ENCODE peak calls at places on chromosomes 7 and 10, in four cellular contexts. A is colonic mucosa, T is mucosa of gallbladder, R is cardiac muscle cell. G is an unnamed sample.

GRCh38 chr10:43138757-43139241 is 554 bp downstream of the CSGALNACT2 start:
- DNase-seq in A (no peak), T (no peak), R (peak; percentile 28), G (peak; percentile 46)

GRCh38 chr10:113524120-113524519 is 28.7 kb upstream of the HABP2 start:
- DNase-seq in A (no peak), T (no peak), R (no peak), G (no peak)

GRCh38 chr7:47741984-47742383 is 160.1 kb upstream of the TNS3 start:
- DNase-seq in A (no peak), T (no peak), R (no peak), G (no peak)

GRCh38 chr10:76547352-76547972 is 1090.1 kb downstream of the KCNMA1 start:
- DNase-seq in A (peak; percentile 86), T (peak; percentile 84), R (peak; percentile 87), G (peak; percentile 87)

GRCh38 chr10:102917314-102917961 is 656 bp upstream of the CNNM2 start:
- DNase-seq in A (peak; percentile 88), T (peak; percentile 85), R (peak; percentile 76), G (peak; percentile 78)

GRCh38 chr7:30863694-30864011 is 48.0 kb upstream of the AQP1 start:
- DNase-seq in A (no peak), T (no peak), R (peak; percentile 55), G (peak; percentile 87)

GRCh38 chr7:43558071-43558470 is 24.8 kb upstream of the STK17A start:
- DNase-seq in A (no peak), T (no peak), R (no peak), G (no peak)

GRCh38 chr7:151520419-151521229 is 929 bp upstream of the RHEB start:
- DNase-seq in A (peak; percentile 50), T (peak; percentile 24), R (peak; percentile 21), G (no peak)

GRCh38 chr7:56110611-56111010 is 4.3 kb upstream of the CHCHD2 start:
- DNase-seq in A (no peak), T (no peak), R (no peak), G (no peak)

GRCh38 chr7:27157717-27158431 is 1.4 kb upstream of the HOXA7 start:
- DNase-seq in A (no peak), T (no peak), R (no peak), G (no peak)

GRCh38 chr10:33939892-33940291 is 605.4 kb upstream of the NRP1 start:
- DNase-seq in A (no peak), T (no peak), R (no peak), G (no peak)

G was measured in choroid plexus epithelial cell.